ENCODE peak calls at places on chromosome 3, in nine cellular contexts. S is hypothalamus; M is tibial nerve; U is smooth muscle cell of the brain vasculature; O is non-pigmented ciliary epithelial cell; X is activated effector memory CD4-positive, alpha-beta T cell treated with Interleukin-2 at 50 U/mL for 16 hours; D is foreskin fibroblast; I is activated T-cell treated with anti-CD3 and anti-CD28 coated beads, Interleukin-2, amount 50 U/mL, for 24 hours; F is activated gamma-delta T cell treated with Interleukin-2 at 50 U/mL for 16 hours. W is an unnamed sample.

GRCh38 chr3:103851793-103852192 is 1417.0 kb downstream of the ZPLD1 start:
- DNase-seq in S (no peak), M (no peak), U (no peak), O (no peak), X (no peak), D (no peak), I (no peak), F (no peak), W (no peak)

GRCh38 chr3:107987036-107987557 is 103.7 kb downstream of the CD47 start:
- DNase-seq in S (peak; percentile 12), M (peak; percentile 96), U (peak; percentile 77), O (peak; percentile 94), X (no peak), D (peak; percentile 96), I (no peak), F (no peak), W (peak; percentile 92)

GRCh38 chr3:178392553-178392952 is 143.7 kb upstream of the KCNMB2 start:
- DNase-seq in S (no peak), M (no peak), U (no peak), O (no peak), X (no peak), D (peak; percentile 77), I (no peak), F (no peak), W (no peak)

GRCh38 chr3:48990636-48991421 is 788 bp downstream of the P4HTM start:
- DNase-seq in S (peak; percentile 58), M (no peak), U (no peak), O (no peak), X (peak; percentile 10), D (peak; percentile 49), I (peak; percentile 61), F (no peak), W (peak; percentile 69)

GRCh38 chr3:157142315-157142714 is 17.6 kb downstream of the CCNL1 start:
- DNase-seq in S (no peak), M (no peak), U (no peak), O (no peak), X (no peak), D (no peak), I (no peak), F (no peak), W (no peak)

GRCh38 chr3:169147246-169148008 is 516.1 kb downstream of the MECOM start:
- DNase-seq in S (no peak), M (no peak), U (no peak), O (peak; percentile 26), X (no peak), D (peak; percentile 81), I (peak; percentile 31), F (no peak), W (peak; percentile 38)

GRCh38 chr3:125294414-125294813 is 80.7 kb downstream of the ZNF148 start:
- DNase-seq in S (no peak), M (no peak), U (no peak), O (no peak), X (no peak), D (no peak), I (no peak), F (no peak), W (no peak)

GRCh38 chr3:173913397-173913796 is 515.9 kb downstream of the NLGN1 start:
- DNase-seq in S (no peak), M (no peak), U (no peak), O (no peak), X (no peak), D (peak; percentile 45), I (no peak), F (no peak), W (peak; percentile 30)

GRCh38 chr3:141336672-141337522 is 31.4 kb upstream of the ZBTB38 start:
- DNase-seq in S (no peak), M (no peak), U (no peak), O (peak; percentile 67), X (no peak), D (peak; percentile 92), I (no peak), F (no peak), W (no peak)

GRCh38 chr3:51686056-51686455 is 15.0 kb downstream of the TEX264 start:
- DNase-seq in S (no peak), M (no peak), U (no peak), O (no peak), X (no peak), D (no peak), I (no peak), F (no peak), W (no peak)

GRCh38 chr3:143135150-143135549 is 15.6 kb downstream of the CHST2 start:
- DNase-seq in S (no peak), M (no peak), U (peak; percentile 77), O (peak; percentile 90), X (no peak), D (peak; percentile 97), I (no peak), F (no peak), W (no peak)

GRCh38 chr3:160129459-160130061 is 95.7 kb upstream of the C3orf80 start:
- DNase-seq in S (no peak), M (no peak), U (peak; percentile 4), O (peak; percentile 94), X (no peak), D (peak; percentile 95), I (no peak), F (no peak), W (no peak)

GRCh38 chr3:115021061-115021460 is 126.0 kb downstream of the ZBTB20 start:
- DNase-seq in S (no peak), M (no peak), U (no peak), O (no peak), X (no peak), D (no peak), I (no peak), F (no peak), W (no peak)

GRCh38 chr3:126667631-126668449 is 12.9 kb upstream of the TXNRD3 start:
- DNase-seq in S (no peak), M (no peak), U (no peak), O (no peak), X (no peak), D (no peak), I (no peak), F (no peak), W (no peak)

GRCh38 chr3:62493116-62493801 is 119.9 kb upstream of the FEZF2 start:
- DNase-seq in S (no peak), M (no peak), U (no peak), O (no peak), X (no peak), D (peak; percentile 7), I (no peak), F (no peak), W (no peak)

GRCh38 chr3:195718477-195718984 is 2.2 kb upstream of the MUC20 start:
- DNase-seq in S (no peak), M (no peak), U (no peak), O (no peak), X (no peak), D (no peak), I (no peak), F (no peak), W (no peak)

GRCh38 chr3:45984331-45985312 is 11.0 kb downstream of the FYCO1 start:
- DNase-seq in S (no peak), M (no peak), U (no peak), O (no peak), X (no peak), D (peak; percentile 86), I (no peak), F (no peak), W (no peak)

GRCh38 chr3:147618636-147619035 is 209.5 kb downstream of the ZIC1 start:
- DNase-seq in S (no peak), M (no peak), U (no peak), O (no peak), X (no peak), D (no peak), I (no peak), F (no peak), W (no peak)

GRCh38 chr3:183554377-183554776 is 1.1 kb downstream of the KLHL6 start:
- DNase-seq in S (no peak), M (no peak), U (no peak), O (no peak), X (no peak), D (no peak), I (no peak), F (no peak), W (no peak)

GRCh38 chr3:151379083-151379734 is 5.3 kb downstream of the P2RY12 start:
- DNase-seq in S (no peak), M (no peak), U (no peak), O (no peak), X (no peak), D (peak; percentile 33), I (no peak), F (no peak), W (peak; percentile 26)

GRCh38 chr3:43031490-43032216 is 52.5 kb downstream of the GASK1A start:
- DNase-seq in S (no peak), M (peak; percentile 36), U (no peak), O (no peak), X (no peak), D (peak; percentile 52), I (no peak), F (no peak), W (no peak)

GRCh38 chr3:13135811-13136321 is 62.6 kb upstream of the IQSEC1 start:
- DNase-seq in S (no peak), M (no peak), U (no peak), O (no peak), X (no peak), D (no peak), I (no peak), F (no peak), W (peak; percentile 26)